ENCODE peak calls at places on chromosomes 1 and 21, in eight cellular contexts. P is ELF-1; S is kidney glomerular epithelial cell; Y is stimulated activated CD4-positive, alpha-beta T cell treated with anti-CD3 and anti-CD28 coated beads, TNF-alpha, amount 100 ng/mL, for 48 hours; F is GM13976; L is HCT116; E is lung microvascular endothelial cell; R is GM12865. X is an unnamed sample.

GRCh38 chr1:26094677-26095383 is 16.8 kb upstream of the PDIK1L start:
- DNase-seq in P (peak; percentile 95), S (no peak), Y (no peak), F (no peak), L (no peak), E (peak; percentile 9), R (no peak), X (peak; percentile 46)

GRCh38 chr1:162319510-162320160 is 57.0 kb downstream of the SPATA46 start:
- DNase-seq in P (no peak), S (peak; percentile 93), Y (no peak), F (no peak), L (no peak), E (no peak), R (no peak), X (peak; percentile 27)

GRCh38 chr1:146021622-146022402 is at the start of gene HJV:
- DNase-seq in P (no peak), S (no peak), Y (no peak), F (no peak), L (no peak), E (no peak), R (no peak), X (no peak)

GRCh38 chr1:87683557-87683956 is 354.9 kb downstream of the LMO4 start:
- DNase-seq in P (no peak), S (no peak), Y (no peak), F (no peak), L (no peak), E (no peak), R (no peak), X (no peak)

GRCh38 chr1:64861611-64862010 is 104.7 kb downstream of the JAK1 start:
- DNase-seq in P (peak; percentile 83), S (no peak), Y (no peak), F (no peak), L (no peak), E (no peak), R (peak; percentile 18), X (peak; percentile 44)

GRCh38 chr21:41160036-41160435 is 7.9 kb upstream of the BACE2 start:
- DNase-seq in P (no peak), S (peak; percentile 38), Y (no peak), F (no peak), L (no peak), E (no peak), R (no peak), X (no peak)

GRCh38 chr21:44350773-44351481 is 2.5 kb upstream of the TRPM2 start:
- DNase-seq in P (no peak), S (no peak), Y (no peak), F (no peak), L (no peak), E (no peak), R (no peak), X (no peak)

GRCh38 chr21:42616366-42617340 is 36.8 kb upstream of the PDE9A start:
- DNase-seq in P (no peak), S (no peak), Y (no peak), F (no peak), L (no peak), E (no peak), R (no peak), X (no peak)

GRCh38 chr1:153569465-153569864 is 3.8 kb upstream of the S100A2 start:
- DNase-seq in P (no peak), S (no peak), Y (no peak), F (no peak), L (no peak), E (no peak), R (no peak), X (no peak)

GRCh38 chr1:22828151-22828817 is 117.6 kb downstream of the EPHB2 start:
- DNase-seq in P (no peak), S (no peak), Y (no peak), F (no peak), L (no peak), E (no peak), R (no peak), X (no peak)

GRCh38 chr1:34781844-34782391 is 904 bp downstream of the GJB3 start:
- DNase-seq in P (peak; percentile 48), S (no peak), Y (no peak), F (no peak), L (no peak), E (no peak), R (no peak), X (no peak)

GRCh38 chr1:41385398-41386189 is 24.4 kb downstream of the FOXO6 start:
- DNase-seq in P (no peak), S (no peak), Y (no peak), F (no peak), L (no peak), E (no peak), R (no peak), X (no peak)

GRCh38 chr1:23791434-23792047 is 596 bp downstream of the LYPLA2 start:
- DNase-seq in P (peak; percentile 65), S (peak; percentile 31), Y (no peak), F (peak; percentile 73), L (no peak), E (peak; percentile 37), R (peak; percentile 57), X (peak; percentile 48)

GRCh38 chr21:25639922-25640670 is 1.0 kb downstream of the JAM2 start:
- DNase-seq in P (peak; percentile 37), S (no peak), Y (no peak), F (peak; percentile 58), L (no peak), E (peak; percentile 2), R (peak; percentile 16), X (peak; percentile 30)

GRCh38 chr1:209755926-209756607 is at the start of gene TRAF3IP3:
- DNase-seq in P (no peak), S (no peak), Y (peak; percentile 53), F (peak; percentile 74), L (no peak), E (no peak), R (peak; percentile 93), X (no peak)

GRCh38 chr1:8061673-8062386 is 35.7 kb upstream of the ERRFI1 start:
- DNase-seq in P (no peak), S (peak; percentile 22), Y (no peak), F (no peak), L (no peak), E (peak; percentile 2), R (no peak), X (peak; percentile 30)

GRCh38 chr1:60874703-60875102 is 207.7 kb upstream of the NFIA start:
- DNase-seq in P (peak; percentile 40), S (no peak), Y (no peak), F (no peak), L (peak; percentile 8), E (no peak), R (no peak), X (peak; percentile 71)

X was measured in AG20443.